ENCODE peak calls at places on chromosome 5, in ten cellular contexts. M is breast epithelium; B is colonic mucosa; L is dorsolateral prefrontal cortex; H is A549; W is GM12865; K is CD8-positive, alpha-beta T cell; R is tibial artery; G is AG10803; E is OCI-LY7. N is an unnamed sample.
A peak's percentile ranks its signal among the peaks of the same experiment; 100 is the strongest.

GRCh38 chr5:124677376-124677998 is 69.0 kb downstream of the ZNF608 start:
- DNase-seq in M (no peak), B (no peak), L (peak; percentile 50), H (no peak), W (no peak), K (no peak), R (no peak), G (no peak), E (no peak), N (no peak)

GRCh38 chr5:159786901-159787691 is 129.2 kb upstream of the ADRA1B start:
- DNase-seq in M (peak; percentile 34), B (no peak), L (no peak), H (no peak), W (no peak), K (no peak), R (peak; percentile 88), G (peak; percentile 84), E (no peak), N (no peak)

GRCh38 chr5:101424530-101425175 is 521.6 kb upstream of the ST8SIA4 start:
- DNase-seq in M (no peak), B (no peak), L (no peak), H (no peak), W (no peak), K (no peak), R (no peak), G (peak; percentile 69), E (no peak), N (no peak)

GRCh38 chr5:53399921-53400697 is 80.3 kb upstream of the FST start:
- DNase-seq in M (no peak), B (no peak), L (no peak), H (no peak), W (no peak), K (no peak), R (no peak), G (peak; percentile 77), E (no peak), N (no peak)

GRCh38 chr5:134177197-134178171 is 734 bp upstream of the SKP1 start:
- DNase-seq in M (peak; percentile 63), B (peak; percentile 88), L (peak; percentile 59), H (peak; percentile 48), W (no peak), K (no peak), R (peak; percentile 65), G (peak; percentile 69), E (peak; percentile 85), N (peak; percentile 39)

GRCh38 chr5:80186634-80187033 is 69.2 kb downstream of the SERINC5 start:
- DNase-seq in M (no peak), B (peak; percentile 72), L (no peak), H (no peak), W (no peak), K (no peak), R (no peak), G (no peak), E (peak; percentile 55), N (peak; percentile 59)

GRCh38 chr5:88665750-88666215 is 217.2 kb downstream of the MEF2C start:
- DNase-seq in M (no peak), B (no peak), L (no peak), H (no peak), W (no peak), K (no peak), R (no peak), G (no peak), E (no peak), N (no peak)

GRCh38 chr5:55544341-55544740 is 9.6 kb upstream of the PLPP1 start:
- DNase-seq in M (no peak), B (no peak), L (no peak), H (no peak), W (no peak), K (no peak), R (no peak), G (peak; percentile 35), E (no peak), N (no peak)

GRCh38 chr5:17316973-17317459 is 99.6 kb downstream of the BASP1 start:
- DNase-seq in M (no peak), B (no peak), L (no peak), H (no peak), W (peak; percentile 86), K (no peak), R (no peak), G (peak; percentile 74), E (peak; percentile 76), N (no peak)

GRCh38 chr5:91282210-91282609 is 100.9 kb downstream of the ARRDC3 start:
- DNase-seq in M (no peak), B (no peak), L (no peak), H (no peak), W (no peak), K (no peak), R (no peak), G (no peak), E (no peak), N (no peak)

GRCh38 chr5:43034591-43034968 is 5.5 kb downstream of the ANXA2R start:
- DNase-seq in M (no peak), B (no peak), L (no peak), H (no peak), W (no peak), K (no peak), R (no peak), G (no peak), E (peak; percentile 40), N (no peak)

GRCh38 chr5:53423724-53424123 is 56.7 kb upstream of the FST start:
- DNase-seq in M (no peak), B (no peak), L (no peak), H (no peak), W (no peak), K (no peak), R (no peak), G (peak; percentile 69), E (no peak), N (no peak)

GRCh38 chr5:66452109-66452508 is 144.1 kb upstream of the MAST4 start:
- DNase-seq in M (no peak), B (no peak), L (no peak), H (no peak), W (no peak), K (no peak), R (no peak), G (no peak), E (no peak), N (no peak)

GRCh38 chr5:21143686-21144085 is 1155.7 kb upstream of the CDH18 start:
- DNase-seq in M (no peak), B (no peak), L (no peak), H (no peak), W (no peak), K (no peak), R (no peak), G (no peak), E (no peak), N (no peak)

GRCh38 chr5:122704247-122705036 is 70.4 kb upstream of the SNX2 start:
- DNase-seq in M (no peak), B (no peak), L (no peak), H (peak; percentile 32), W (peak; percentile 43), K (no peak), R (no peak), G (peak; percentile 72), E (peak; percentile 57), N (no peak)

GRCh38 chr5:107422494-107422893 is 248.2 kb downstream of the EFNA5 start:
- DNase-seq in M (no peak), B (no peak), L (no peak), H (no peak), W (peak; percentile 30), K (no peak), R (no peak), G (no peak), E (peak; percentile 17), N (no peak)

GRCh38 chr5:107426209-107426608 is 244.5 kb downstream of the EFNA5 start:
- DNase-seq in M (no peak), B (no peak), L (no peak), H (no peak), W (no peak), K (no peak), R (no peak), G (no peak), E (no peak), N (no peak)

GRCh38 chr5:107428303-107428761 is 242.4 kb downstream of the EFNA5 start:
- DNase-seq in M (no peak), B (no peak), L (no peak), H (no peak), W (peak; percentile 56), K (no peak), R (no peak), G (no peak), E (no peak), N (no peak)

GRCh38 chr5:107424461-107424860 is 246.3 kb downstream of the EFNA5 start:
- DNase-seq in M (no peak), B (no peak), L (no peak), H (no peak), W (no peak), K (no peak), R (no peak), G (peak; percentile 29), E (no peak), N (no peak)

GRCh38 chr5:107425541-107426031 is 245.2 kb downstream of the EFNA5 start:
- DNase-seq in M (peak; percentile 29), B (no peak), L (no peak), H (peak; percentile 35), W (no peak), K (no peak), R (no peak), G (peak; percentile 75), E (no peak), N (no peak)
- H3K4me3 ChIP-seq in M (no peak overlapping the region), B (no peak overlapping the region), L (no peak overlapping the region), H (no peak overlapping the region), W (no peak overlapping the region), K (no peak overlapping the region), R (no peak overlapping the region), G (no peak overlapping the region), E (no peak overlapping the region), N (no peak overlapping the region)

GRCh38 chr5:141663506-141663905 is 12.3 kb upstream of the FCHSD1 start:
- DNase-seq in M (no peak), B (no peak), L (no peak), H (no peak), W (no peak), K (no peak), R (no peak), G (no peak), E (no peak), N (no peak)
- TF ChIP-seq CTCF in M (no peak), B (no peak), L (no peak), H (no peak), W (no peak), K (no peak), R (no peak), G (no peak), E (no peak), N (no peak)

GRCh38 chr5:150022681-150023080 is 22.1 kb downstream of the HMGXB3 start:
- DNase-seq in M (no peak), B (no peak), L (no peak), H (no peak), W (no peak), K (no peak), R (no peak), G (no peak), E (no peak), N (no peak)
- H3K4me3 ChIP-seq in M (no peak overlapping the region), B (no peak overlapping the region), L (no peak overlapping the region), H (no peak overlapping the region), W (no peak overlapping the region), K (no peak overlapping the region), R (no peak overlapping the region), G (no peak overlapping the region), E (no peak overlapping the region), N (no peak overlapping the region)

DNA sequence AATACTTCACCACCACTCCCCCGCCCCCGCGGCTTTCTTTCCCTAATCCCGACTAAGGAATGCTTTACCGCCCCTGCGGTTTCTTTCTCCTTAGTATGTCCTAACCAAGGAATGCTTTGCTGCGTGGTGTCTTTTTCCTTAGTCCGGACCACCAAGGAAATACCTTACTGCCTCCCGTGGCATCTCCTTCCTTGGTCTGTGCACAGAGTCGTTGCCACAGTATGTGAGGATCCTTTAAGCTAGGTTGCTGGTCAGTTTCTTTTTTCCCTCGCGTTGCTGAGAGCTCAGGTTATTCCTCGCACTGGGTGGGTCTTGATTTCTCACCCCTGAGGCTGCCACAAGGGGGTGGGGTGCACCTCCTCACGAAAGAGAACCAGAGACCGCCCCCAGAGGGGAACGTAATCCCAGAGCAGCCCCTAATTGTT is 309.4 kb downstream of the NR3C1 start:
- DNase-seq in M (peak; percentile 41), B (no peak), L (no peak), H (no peak), W (no peak), K (no peak), R (no peak), G (peak; percentile 16), E (no peak), N (no peak)
- TF ChIP-seq CTCF in M (no peak), B (no peak), L (no peak), H (no peak), W (no peak), K (no peak), R (peak; percentile 3), G (no peak), E (no peak), N (no peak)